ENCODE peak calls at places on chromosomes 11 and 22, in ten cellular contexts. One of them, this sample, is unnamed.

GRCh38 chr22:37425800-37426531 is 1.3 kb downstream of the ELFN2 start:
- DNase-seq in heart left ventricle: no peak
- DNase-seq in upper lobe of right lung: no peak
- DNase-seq in heart right ventricle: no peak
- DNase-seq in H9: peak
- DNase-seq in dorsolateral prefrontal cortex: no peak
- DNase-seq in adrenal gland: no peak
- DNase-seq in RWPE1: no peak
- DNase-seq in lung: no peak
- DNase-seq in cardiac muscle cell: no peak
- DNase-seq in this sample: no peak

GRCh38 chr11:95375881-95376280 is 144.9 kb upstream of the SESN3 start:
- DNase-seq in heart left ventricle: no peak
- DNase-seq in upper lobe of right lung: no peak
- DNase-seq in heart right ventricle: no peak
- DNase-seq in H9: no peak
- DNase-seq in dorsolateral prefrontal cortex: no peak
- DNase-seq in adrenal gland: no peak
- DNase-seq in RWPE1: no peak
- DNase-seq in lung: no peak
- DNase-seq in cardiac muscle cell: no peak
- DNase-seq in this sample: no peak

GRCh38 chr11:34348919-34349318 is 8.9 kb downstream of the ABTB2 start:
- DNase-seq in heart left ventricle: no peak
- DNase-seq in upper lobe of right lung: no peak
- DNase-seq in heart right ventricle: no peak
- DNase-seq in H9: peak
- DNase-seq in dorsolateral prefrontal cortex: no peak
- DNase-seq in adrenal gland: no peak
- DNase-seq in RWPE1: no peak
- DNase-seq in lung: no peak
- DNase-seq in cardiac muscle cell: no peak
- DNase-seq in this sample: no peak

GRCh38 chr11:129580278-129580677 is 204.6 kb downstream of the BARX2 start:
- DNase-seq in heart left ventricle: no peak
- DNase-seq in upper lobe of right lung: no peak
- DNase-seq in heart right ventricle: no peak
- DNase-seq in H9: no peak
- DNase-seq in dorsolateral prefrontal cortex: no peak
- DNase-seq in adrenal gland: no peak
- DNase-seq in RWPE1: no peak
- DNase-seq in lung: no peak
- DNase-seq in cardiac muscle cell: no peak
- DNase-seq in this sample: no peak

GRCh38 chr11:72446929-72447753 is 12.8 kb upstream of the CLPB start:
- DNase-seq in heart left ventricle: no peak
- DNase-seq in upper lobe of right lung: no peak
- DNase-seq in heart right ventricle: peak
- DNase-seq in H9: no peak
- DNase-seq in dorsolateral prefrontal cortex: no peak
- DNase-seq in adrenal gland: peak
- DNase-seq in RWPE1: peak
- DNase-seq in lung: no peak
- DNase-seq in cardiac muscle cell: peak
- DNase-seq in this sample: no peak

GRCh38 chr22:36757608-36758220 is 18.2 kb downstream of the IFT27 start:
- DNase-seq in heart left ventricle: peak
- DNase-seq in upper lobe of right lung: peak
- DNase-seq in heart right ventricle: peak
- DNase-seq in H9: peak
- DNase-seq in dorsolateral prefrontal cortex: peak
- DNase-seq in adrenal gland: peak
- DNase-seq in RWPE1: no peak
- DNase-seq in lung: peak
- DNase-seq in cardiac muscle cell: peak
- DNase-seq in this sample: peak

GRCh38 chr11:118886681-118887111 is 3.0 kb downstream of the CXCR5 start:
- DNase-seq in heart left ventricle: no peak
- DNase-seq in upper lobe of right lung: no peak
- DNase-seq in heart right ventricle: no peak
- DNase-seq in H9: no peak
- DNase-seq in dorsolateral prefrontal cortex: no peak
- DNase-seq in adrenal gland: no peak
- DNase-seq in RWPE1: no peak
- DNase-seq in lung: no peak
- DNase-seq in cardiac muscle cell: no peak
- DNase-seq in this sample: no peak

GRCh38 chr11:65872555-65873279 is at the start of gene EFEMP2:
- DNase-seq in heart left ventricle: peak
- DNase-seq in upper lobe of right lung: peak
- DNase-seq in heart right ventricle: peak
- DNase-seq in H9: no peak
- DNase-seq in dorsolateral prefrontal cortex: no peak
- DNase-seq in adrenal gland: peak
- DNase-seq in RWPE1: no peak
- DNase-seq in lung: no peak
- DNase-seq in cardiac muscle cell: peak
- DNase-seq in this sample: peak

GRCh38 chr22:17381237-17381913 is 12.1 kb downstream of the CECR2 start:
- DNase-seq in heart left ventricle: no peak
- DNase-seq in upper lobe of right lung: no peak
- DNase-seq in heart right ventricle: no peak
- DNase-seq in H9: no peak
- DNase-seq in dorsolateral prefrontal cortex: no peak
- DNase-seq in adrenal gland: no peak
- DNase-seq in RWPE1: no peak
- DNase-seq in lung: no peak
- DNase-seq in cardiac muscle cell: no peak
- DNase-seq in this sample: no peak

GRCh38 chr11:77103319-77103718 is 679 bp downstream of the OMP start:
- DNase-seq in heart left ventricle: no peak
- DNase-seq in upper lobe of right lung: no peak
- DNase-seq in heart right ventricle: no peak
- DNase-seq in H9: no peak
- DNase-seq in dorsolateral prefrontal cortex: no peak
- DNase-seq in adrenal gland: no peak
- DNase-seq in RWPE1: no peak
- DNase-seq in lung: no peak
- DNase-seq in cardiac muscle cell: no peak
- DNase-seq in this sample: no peak

GRCh38 chr11:36363361-36364272 is 67.5 kb downstream of the PRR5L start:
- DNase-seq in heart left ventricle: no peak
- DNase-seq in upper lobe of right lung: no peak
- DNase-seq in heart right ventricle: no peak
- DNase-seq in H9: no peak
- DNase-seq in dorsolateral prefrontal cortex: no peak
- DNase-seq in adrenal gland: no peak
- DNase-seq in RWPE1: peak
- DNase-seq in lung: no peak
- DNase-seq in cardiac muscle cell: peak
- DNase-seq in this sample: no peak

GRCh38 chr11:93740031-93740801 is 1.1 kb downstream of the TAF1D start:
- DNase-seq in heart left ventricle: peak
- DNase-seq in upper lobe of right lung: peak
- DNase-seq in heart right ventricle: no peak
- DNase-seq in H9: no peak
- DNase-seq in dorsolateral prefrontal cortex: no peak
- DNase-seq in adrenal gland: peak
- DNase-seq in RWPE1: no peak
- DNase-seq in lung: peak
- DNase-seq in cardiac muscle cell: peak
- DNase-seq in this sample: no peak

DNA sequence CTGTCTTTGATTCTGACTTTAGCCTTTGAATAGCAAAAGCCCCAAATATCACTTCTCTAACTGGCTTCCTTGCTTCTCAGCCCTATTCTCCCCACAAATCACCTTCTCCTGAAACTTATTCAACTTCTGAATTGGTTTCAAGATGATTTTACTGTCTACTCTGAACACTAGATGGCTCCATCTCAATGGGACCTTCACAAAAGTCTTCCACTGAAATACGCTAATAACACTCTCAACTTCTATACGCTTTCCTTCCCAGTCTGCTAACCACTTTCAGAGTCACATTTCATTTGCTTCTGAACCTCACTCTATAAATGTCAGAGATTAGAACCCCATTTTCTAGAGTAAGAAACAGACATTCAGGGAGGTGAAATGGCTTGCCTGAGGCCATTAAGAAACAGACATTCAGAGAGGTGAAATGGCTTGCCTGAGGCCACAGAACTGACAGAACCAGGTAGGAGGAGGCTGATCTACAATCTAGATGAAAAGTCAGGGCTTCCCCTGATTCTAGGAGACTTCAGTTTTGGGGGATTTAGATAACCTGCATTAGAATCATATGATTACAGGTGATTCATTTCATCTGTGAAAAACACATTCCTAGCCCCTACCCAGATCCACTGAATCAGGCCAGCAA is 20.6 kb downstream of the MORC2 start:
- DNase-seq in heart left ventricle: no peak
- DNase-seq in upper lobe of right lung: no peak
- DNase-seq in heart right ventricle: peak
- DNase-seq in H9: no peak
- DNase-seq in dorsolateral prefrontal cortex: no peak
- DNase-seq in adrenal gland: no peak
- DNase-seq in RWPE1: peak
- DNase-seq in lung: no peak
- DNase-seq in cardiac muscle cell: peak
- DNase-seq in this sample: no peak
- H3K27ac ChIP-seq in heart left ventricle: peak
- H3K27ac ChIP-seq in upper lobe of right lung: no peak
- H3K27ac ChIP-seq in heart right ventricle: peak
- H3K27ac ChIP-seq in H9: no peak
- H3K27ac ChIP-seq in dorsolateral prefrontal cortex: peak
- H3K27ac ChIP-seq in adrenal gland: no peak
- H3K27ac ChIP-seq in RWPE1: no peak
- H3K27ac ChIP-seq in lung: peak
- H3K27ac ChIP-seq in cardiac muscle cell: no peak
- H3K27ac ChIP-seq in this sample: peak

DNA sequence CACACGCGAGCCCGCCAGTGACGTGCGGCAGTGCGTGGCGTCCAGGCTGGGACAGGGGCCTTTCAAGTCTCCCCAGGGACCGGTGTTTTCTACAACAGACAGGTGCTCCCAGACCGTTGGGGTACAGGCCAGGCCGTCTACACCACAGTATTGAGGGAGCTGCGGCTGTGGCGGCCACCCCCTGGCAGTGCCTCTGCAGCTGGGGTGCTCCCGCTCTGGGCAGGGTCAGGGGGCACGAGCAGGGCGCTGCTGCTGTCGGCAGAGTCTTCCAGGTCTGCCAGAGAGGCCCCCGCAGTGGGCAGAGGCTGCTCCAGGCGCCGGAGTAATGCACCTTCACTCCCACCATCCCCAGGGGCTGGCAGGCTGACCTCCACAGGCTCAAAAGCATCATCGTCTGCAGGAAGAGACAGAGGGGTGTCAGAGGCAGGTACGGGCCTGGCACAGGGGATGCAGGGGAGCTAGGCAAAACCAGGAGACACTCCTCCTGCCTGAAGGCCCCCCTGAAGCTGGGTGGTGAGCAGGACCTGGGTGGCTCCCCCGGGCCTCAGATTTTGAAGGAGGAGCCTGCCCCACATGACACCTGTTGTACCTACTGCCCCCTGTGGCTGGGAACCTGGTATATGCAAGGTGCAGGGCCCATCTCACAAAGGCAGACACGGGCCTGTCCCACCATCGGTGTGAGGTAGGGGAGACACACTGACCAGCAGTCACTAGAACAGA is 83.3 kb downstream of the DGCR2 start:
- DNase-seq in heart left ventricle: no peak
- DNase-seq in upper lobe of right lung: peak
- DNase-seq in heart right ventricle: no peak
- DNase-seq in H9: peak
- DNase-seq in dorsolateral prefrontal cortex: no peak
- DNase-seq in adrenal gland: no peak
- DNase-seq in RWPE1: no peak
- DNase-seq in lung: no peak
- DNase-seq in cardiac muscle cell: no peak
- DNase-seq in this sample: no peak
- TF ChIP-seq CTCF in heart left ventricle: no peak
- TF ChIP-seq CTCF in upper lobe of right lung: no peak
- TF ChIP-seq CTCF in heart right ventricle: no peak
- TF ChIP-seq CTCF in H9: peak
- TF ChIP-seq CTCF in dorsolateral prefrontal cortex: no peak
- TF ChIP-seq CTCF in adrenal gland: no peak
- TF ChIP-seq CTCF in RWPE1: no peak
- TF ChIP-seq CTCF in lung: no peak
- TF ChIP-seq CTCF in cardiac muscle cell: no peak
- TF ChIP-seq CTCF in this sample: no peak

GRCh38 chr11:46300270-46300669 is 22.8 kb downstream of the CREB3L1 start:
- DNase-seq in heart left ventricle: no peak
- DNase-seq in upper lobe of right lung: no peak
- DNase-seq in heart right ventricle: no peak
- DNase-seq in H9: no peak
- DNase-seq in dorsolateral prefrontal cortex: no peak
- DNase-seq in adrenal gland: no peak
- DNase-seq in RWPE1: no peak
- DNase-seq in lung: no peak
- DNase-seq in cardiac muscle cell: no peak
- DNase-seq in this sample: no peak
- H3K27ac ChIP-seq in heart left ventricle: no peak
- H3K27ac ChIP-seq in upper lobe of right lung: no peak
- H3K27ac ChIP-seq in heart right ventricle: no peak
- H3K27ac ChIP-seq in H9: no peak
- H3K27ac ChIP-seq in dorsolateral prefrontal cortex: no peak
- H3K27ac ChIP-seq in adrenal gland: peak
- H3K27ac ChIP-seq in RWPE1: peak
- H3K27ac ChIP-seq in lung: no peak
- H3K27ac ChIP-seq in cardiac muscle cell: no peak
- H3K27ac ChIP-seq in this sample: peak

DNA sequence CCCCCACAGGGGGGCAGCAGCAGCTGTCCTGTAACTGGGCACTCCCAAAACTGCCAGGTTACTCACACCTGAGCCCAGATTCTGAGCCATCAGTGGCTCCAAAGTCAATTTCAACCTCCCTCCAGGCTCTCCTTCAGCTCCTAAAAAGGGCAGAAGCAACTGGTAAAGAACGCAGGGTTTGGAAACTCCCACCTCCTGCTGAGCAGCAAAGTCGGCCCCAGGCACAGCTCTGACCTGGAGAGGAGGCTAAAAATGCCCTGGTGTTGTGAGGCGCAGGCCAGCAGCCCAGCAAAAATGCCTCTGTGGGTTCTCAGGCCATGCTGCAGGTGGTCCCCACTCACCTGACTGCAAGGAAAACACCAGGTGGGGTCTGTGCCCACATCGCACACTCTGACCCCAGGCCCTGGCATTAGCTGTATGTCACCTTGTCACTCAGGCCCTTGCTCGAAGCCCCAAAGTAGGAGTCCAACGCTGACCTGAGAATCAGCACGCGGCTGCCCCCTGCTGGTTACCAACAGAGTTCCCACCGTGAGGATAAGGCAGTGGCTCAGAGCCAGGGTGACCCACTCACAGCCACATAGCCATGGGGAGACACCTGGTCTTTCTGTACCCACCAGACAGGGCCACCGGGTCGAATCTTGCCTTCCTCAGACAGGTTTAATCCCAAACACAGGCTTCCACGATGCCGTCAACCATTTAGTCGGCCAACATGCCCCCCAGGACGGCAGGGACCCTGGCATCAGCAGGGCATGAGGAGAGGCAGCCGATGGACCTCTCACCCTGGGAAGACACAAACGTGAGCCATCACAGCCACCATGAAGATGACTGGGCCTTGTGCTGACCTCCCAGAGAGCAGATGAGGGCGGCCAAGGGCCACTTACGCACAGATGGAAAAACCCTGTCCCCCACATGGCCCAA is 11.1 kb downstream of the POLR3H start:
- DNase-seq in heart left ventricle: peak
- DNase-seq in upper lobe of right lung: peak
- DNase-seq in heart right ventricle: peak
- DNase-seq in H9: peak
- DNase-seq in dorsolateral prefrontal cortex: peak
- DNase-seq in adrenal gland: peak
- DNase-seq in RWPE1: no peak
- DNase-seq in lung: peak
- DNase-seq in cardiac muscle cell: peak
- DNase-seq in this sample: peak
- TF ChIP-seq CTCF in heart left ventricle: peak
- TF ChIP-seq CTCF in upper lobe of right lung: peak
- TF ChIP-seq CTCF in heart right ventricle: peak
- TF ChIP-seq CTCF in H9: peak
- TF ChIP-seq CTCF in dorsolateral prefrontal cortex: peak
- TF ChIP-seq CTCF in adrenal gland: peak
- TF ChIP-seq CTCF in RWPE1: peak
- TF ChIP-seq CTCF in lung: peak
- TF ChIP-seq CTCF in cardiac muscle cell: peak
- TF ChIP-seq CTCF in this sample: peak